ENCODE peak calls at places on chromosome 2, in four cellular contexts. E is IMR-90, T is Peyer's patch, P is endodermal cell. R is an unnamed sample.

GRCh38 chr2:43333096-43333655 is 106.8 kb upstream of the ZFP36L2 start:
- DNase-seq in E (no peak), P (no peak), T (no peak), R (no peak)

GRCh38 chr2:143623270-143623669 is 494.1 kb downstream of the ARHGAP15 start:
- DNase-seq in T (no peak), P (no peak), E (no peak), R (no peak)

GRCh38 chr2:74689671-74690070 is 35.6 kb downstream of the SEMA4F start:
- DNase-seq in P (no peak), T (no peak), E (no peak), R (no peak)

GRCh38 chr2:212361174-212361756 is 177.3 kb downstream of the ERBB4 start:
- DNase-seq in E (no peak), P (no peak), T (no peak), R (no peak)

GRCh38 chr2:118980573-118980972 is 38.6 kb downstream of the MARCO start:
- DNase-seq in E (no peak), T (no peak), P (no peak), R (no peak)

GRCh38 chr2:27408601-27409320 is 630 bp downstream of the PPM1G start:
- DNase-seq in P (no peak), E (no peak), T (no peak), R (no peak)

GRCh38 chr2:223536546-223536945 is 65.6 kb downstream of the SCG2 start:
- DNase-seq in P (no peak), T (no peak), E (no peak), R (no peak)

GRCh38 chr2:128145651-128146050 is 54.7 kb downstream of the UGGT1 start:
- DNase-seq in E (peak; percentile 24), P (no peak), T (no peak), R (no peak)

GRCh38 chr2:224220581-224221255 is 181.2 kb downstream of the FAM124B start:
- DNase-seq in E (peak; percentile 55), T (no peak), P (no peak), R (no peak)

GRCh38 chr2:10883880-10884529 is 27.7 kb upstream of the KCNF1 start:
- DNase-seq in P (peak; percentile 18), T (peak; percentile 49), E (no peak), R (no peak)

GRCh38 chr2:12107849-12108420 is 361.5 kb downstream of the LPIN1 start:
- DNase-seq in P (no peak), T (no peak), E (peak; percentile 45), R (no peak)

GRCh38 chr2:99255491-99256318 is at the start of gene LYG2:
- DNase-seq in P (no peak), T (no peak), E (no peak), R (no peak)

GRCh38 chr2:203675086-203675485 is 31.4 kb upstream of the CD28 start:
- DNase-seq in T (no peak), P (no peak), E (peak; percentile 66), R (no peak)

GRCh38 chr2:199443589-199444130 is 14.1 kb downstream of the SATB2 start:
- DNase-seq in T (no peak), E (peak; percentile 62), P (no peak), R (no peak)

GRCh38 chr2:46020416-46020815 is 276.8 kb upstream of the EPAS1 start:
- DNase-seq in P (no peak), T (no peak), E (peak; percentile 69), R (no peak)

GRCh38 chr2:237508361-237508760 is 21.3 kb downstream of the MLPH start:
- DNase-seq in P (no peak), E (no peak), T (no peak), R (no peak)

GRCh38 chr2:11612553-11613215 is 57.3 kb downstream of the NTSR2 start:
- DNase-seq in P (no peak), E (no peak), T (no peak), R (no peak)

GRCh38 chr2:9594361-9595063 is 36.3 kb downstream of the YWHAQ start:
- DNase-seq in E (peak; percentile 91), T (no peak), P (no peak), R (no peak)

GRCh38 chr2:172437419-172438063 is 10.2 kb downstream of the ITGA6 start:
- DNase-seq in T (no peak), P (no peak), E (no peak), R (no peak)
- H3K4me3 ChIP-seq in T (no peak overlapping the region), P (no peak overlapping the region), E (no peak overlapping the region), R (no peak overlapping the region)

DNA sequence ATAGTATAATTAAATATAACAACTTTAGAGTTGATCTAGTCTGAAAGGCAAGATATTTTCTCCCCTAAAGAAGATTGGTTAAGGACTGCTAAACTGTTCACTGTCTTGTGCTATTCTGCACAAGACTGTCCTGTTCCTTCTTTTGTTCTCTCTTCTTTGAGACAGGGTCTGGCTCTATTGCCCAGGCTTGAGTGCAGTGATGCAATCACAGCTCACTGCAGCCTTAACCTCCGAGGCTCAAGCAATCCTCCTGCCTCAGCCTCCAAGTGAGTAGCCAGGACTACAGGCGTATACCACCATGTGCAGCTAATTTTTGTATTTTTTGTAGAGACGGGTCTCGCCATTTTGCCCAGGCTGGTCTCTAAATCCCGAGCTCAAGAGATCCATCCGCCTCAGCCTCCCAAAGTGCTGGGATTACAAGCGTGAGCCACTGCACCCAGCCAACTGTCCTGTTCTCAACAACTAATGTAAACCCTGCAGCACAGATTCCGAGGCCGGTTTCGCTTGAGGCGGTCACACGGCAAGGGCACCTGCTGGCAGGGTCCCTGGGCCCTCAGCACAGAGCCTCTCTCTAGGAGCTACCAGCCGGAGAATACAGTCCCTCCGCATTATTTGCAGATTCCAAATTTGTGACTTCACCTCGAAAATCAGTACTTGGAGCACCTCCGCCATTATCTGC is 16.4 kb downstream of the PXDN start:
- DNase-seq in P (peak; percentile 43), E (no peak), T (no peak), R (peak; percentile 34)
- H3K27ac ChIP-seq in P (no peak overlapping the region), E (peak overlapping the region; percentile 85), T (no peak overlapping the region), R (no peak overlapping the region)

GRCh38 chr2:96265840-96266569 is at the start of the genes CIAO1 and TMEM127:
- DNase-seq in E (peak; percentile 98), T (peak; percentile 99), P (peak; percentile 99), R (peak; percentile 100)

GRCh38 chr2:96264656-96265348 is 995 bp downstream of the TMEM127 start:
- DNase-seq in T (peak; percentile 64), P (peak; percentile 62), E (peak; percentile 29), R (peak; percentile 68)

GRCh38 chr2:96264086-96264485 is 1.7 kb downstream of the TMEM127 start:
- DNase-seq in P (no peak), E (peak; percentile 29), T (no peak), R (no peak)

GRCh38 chr2:96265349-96265839 is 403 bp downstream of the TMEM127 start:
- DNase-seq in P (peak; percentile 85), E (no peak), T (peak; percentile 75), R (peak; percentile 76)

GRCh38 chr2:96267159-96267971 is 1.3 kb downstream of the CIAO1 start:
- DNase-seq in P (peak; percentile 86), E (peak; percentile 37), T (peak; percentile 72), R (peak; percentile 47)
- H3K4me3 ChIP-seq in P (peak overlapping the region; percentile 100), E (no peak overlapping the region), T (no peak overlapping the region), R (peak overlapping the region; percentile 97)

GRCh38 chr2:217045725-217046475 is 186.0 kb upstream of the TNP1 start:
- DNase-seq in P (peak; percentile 14), E (peak; percentile 62), T (no peak), R (no peak)
- H3K27ac ChIP-seq in P (no peak overlapping the region), E (peak overlapping the region; percentile 82), T (no peak overlapping the region), R (no peak overlapping the region)

DNA sequence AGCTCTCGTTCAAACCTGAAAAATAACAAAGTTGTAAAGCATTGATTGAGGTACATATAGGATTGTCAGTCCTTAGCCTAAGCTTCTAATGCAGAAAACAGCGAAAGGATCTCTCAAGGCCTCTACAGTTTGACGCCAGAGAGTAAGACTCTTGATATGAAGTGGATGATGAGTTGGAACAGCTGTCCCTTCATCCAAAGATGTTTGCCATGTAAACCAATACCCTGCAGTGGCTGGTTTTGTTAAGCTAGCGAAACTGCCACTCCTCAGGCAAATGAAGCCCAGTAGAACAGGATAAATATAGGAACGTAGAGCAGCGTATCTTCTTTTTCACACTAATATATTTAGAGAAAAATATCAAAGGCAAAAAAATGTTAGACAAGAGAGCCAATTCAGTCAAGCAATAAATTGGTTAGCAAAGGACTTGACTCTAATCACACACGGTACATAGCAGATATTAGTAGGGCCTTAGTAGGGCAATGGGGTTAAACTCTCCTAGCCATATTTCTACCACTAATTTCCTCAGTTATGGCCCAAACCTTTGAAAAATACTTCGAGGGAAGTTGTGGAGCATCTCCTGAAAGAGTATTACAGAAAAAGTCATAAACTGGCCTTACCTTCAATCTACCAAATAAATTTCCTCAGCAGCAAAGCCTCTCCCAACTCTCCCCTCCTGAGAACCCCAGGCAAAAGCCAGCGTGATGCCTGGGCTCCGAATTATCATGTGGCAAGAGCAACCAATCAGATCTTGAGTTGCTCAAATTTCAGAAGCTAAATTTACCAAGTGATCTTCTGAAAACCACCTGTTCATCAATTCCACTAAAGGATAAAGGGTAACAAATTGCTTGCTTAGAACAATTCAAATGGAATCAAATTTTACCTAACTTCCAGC is at the start of gene NEB:
- DNase-seq in T (no peak), E (no peak), P (no peak), R (no peak)
- H3K4me3 ChIP-seq in T (no peak within 1 kb of the TSS), E (no peak within 1 kb of the TSS), P (no peak within 1 kb of the TSS), R (no peak within 1 kb of the TSS)

DNA sequence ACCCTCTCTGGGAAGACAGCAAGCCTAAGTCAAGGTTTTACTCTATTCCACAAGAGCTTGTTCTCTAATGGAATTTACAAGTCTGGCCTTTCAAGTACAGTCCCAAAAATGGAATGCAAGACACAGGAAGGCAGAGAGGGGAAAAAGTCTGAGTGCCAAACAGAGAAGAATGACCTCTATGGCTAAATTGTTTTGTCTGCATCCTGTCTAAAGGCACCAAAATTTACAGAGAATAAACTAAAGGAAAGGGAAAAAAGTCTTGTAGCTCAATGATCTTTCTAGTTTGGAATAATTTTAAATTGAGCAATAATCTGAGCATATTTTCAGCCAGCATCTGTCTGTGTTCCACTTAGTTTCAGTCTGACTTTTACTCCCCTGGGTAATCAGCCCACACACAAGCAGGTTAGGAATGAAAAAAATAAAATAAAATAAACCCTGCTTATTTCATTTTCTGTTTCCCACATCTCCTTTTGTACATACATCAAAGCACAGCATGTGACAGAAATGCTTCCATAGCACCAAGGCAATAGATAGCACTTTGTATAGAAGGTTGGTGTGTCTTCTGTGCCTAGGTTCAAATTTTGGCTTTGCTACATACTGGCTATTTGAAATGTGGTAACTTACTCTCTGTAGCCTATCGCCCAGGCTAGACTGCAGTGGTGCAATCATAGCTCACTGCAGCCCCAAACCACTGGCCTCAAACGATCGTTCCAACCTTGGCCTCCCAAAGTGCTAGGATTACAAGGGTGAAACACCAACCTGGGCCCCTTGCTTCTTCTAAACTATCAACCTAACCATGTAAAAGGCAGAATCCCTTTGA is 105.1 kb downstream of the SLC8A1 start:
- DNase-seq in E (peak; percentile 34), T (no peak), P (no peak), R (no peak)
- H3K27ac ChIP-seq in E (peak overlapping the region; percentile 55), T (no peak overlapping the region), P (peak overlapping the region; percentile 18), R (no peak overlapping the region)

R was measured in right lobe of liver.